ENCODE peak calls at places on chromosomes 5 and 9, in four cellular contexts. J is HepG2, Q is K562, H is A549. I is an unnamed sample.

GRCh38 chr5:147160923-147161663 is 73.7 kb upstream of the STK32A start:
- DNase-seq in J (no peak), H (no peak), Q (no peak), I (no peak)

GRCh38 chr5:119367502-119368237 is 11.9 kb downstream of the TNFAIP8 start:
- DNase-seq in Q (no peak), J (peak), H (no peak), I (no peak)

GRCh38 chr9:126486276-126486675 is 127.5 kb upstream of the LMX1B start:
- DNase-seq in J (no peak), H (no peak), Q (no peak), I (no peak)

GRCh38 chr9:111632051-111632450 is 917 bp downstream of the DNAJC25 start:
- DNase-seq in H (no peak), J (peak), Q (no peak), I (no peak)

GRCh38 chr5:35854248-35854647 is 2.4 kb upstream of the IL7R start:
- DNase-seq in Q (no peak), J (no peak), H (no peak), I (no peak)

GRCh38 chr9:107480386-107480789 is 9.2 kb downstream of the KLF4 start:
- DNase-seq in J (no peak), H (peak), Q (no peak), I (no peak)

GRCh38 chr5:73282383-73282782 is 109.4 kb downstream of the TMEM174 start:
- DNase-seq in J (no peak), Q (no peak), H (no peak), I (no peak)

GRCh38 chr5:94968507-94969095 is 316.3 kb downstream of the MCTP1 start:
- DNase-seq in Q (peak), J (peak), H (peak), I (no peak)

GRCh38 chr5:51618234-51618633 is 235.0 kb downstream of the ISL1 start:
- DNase-seq in H (no peak), J (no peak), Q (no peak), I (no peak)

GRCh38 chr9:24708808-24709207 is 163.1 kb upstream of the IZUMO3 start:
- DNase-seq in Q (no peak), J (no peak), H (no peak), I (no peak)

GRCh38 chr9:138020120-138020794 is 142.7 kb downstream of the CACNA1B start:
- DNase-seq in Q (no peak), J (no peak), H (no peak), I (no peak)

GRCh38 chr9:27280858-27281257 is 16.1 kb downstream of the EQTN start:
- DNase-seq in J (no peak), Q (no peak), H (no peak), I (no peak)

GRCh38 chr5:107469485-107469884 is 201.3 kb downstream of the EFNA5 start:
- DNase-seq in H (peak), Q (no peak), J (no peak), I (no peak)

GRCh38 chr5:756171-756570 is 28.4 kb downstream of the ZDHHC11B start:
- DNase-seq in H (no peak), J (no peak), Q (no peak), I (no peak)

GRCh38 chr9:116639251-116639741 is 47.8 kb upstream of the TRIM32 start:
- DNase-seq in Q (no peak), H (no peak), J (no peak), I (no peak)

GRCh38 chr9:2271426-2271825 is 256.3 kb downstream of the SMARCA2 start:
- DNase-seq in Q (peak), H (no peak), J (no peak), I (peak)

GRCh38 chr9:21357479-21358290 is 7.0 kb upstream of the IFNA6 start:
- DNase-seq in J (no peak), H (no peak), Q (no peak), I (no peak)

GRCh38 chr5:124457901-124458300 is 288.5 kb downstream of the ZNF608 start:
- DNase-seq in H (no peak), J (no peak), Q (no peak), I (no peak)

GRCh38 chr5:40906351-40906751 is 2.9 kb upstream of the C7 start:
- DNase-seq in J (peak), Q (no peak), H (no peak), I (no peak)

GRCh38 chr9:127722055-127722454 is 6.2 kb downstream of the TTC16 start:
- DNase-seq in J (no peak), Q (no peak), H (no peak), I (no peak)

GRCh38 chr5:95768731-95769130 is 37.6 kb downstream of the RHOBTB3 start:
- DNase-seq in Q (no peak), J (no peak), H (no peak), I (no peak)

GRCh38 chr5:16518606-16519005 is 53.0 kb upstream of the ZNF622 start:
- DNase-seq in Q (no peak), J (no peak), H (no peak), I (no peak)

GRCh38 chr5:1666812-1667588 is 132.6 kb downstream of the MRPL36 start:
- DNase-seq in J (no peak), H (peak), Q (peak), I (peak)

GRCh38 chr9:617441-618085 is 223.9 kb upstream of the DMRT1 start:
- DNase-seq in H (no peak), Q (no peak), J (no peak), I (no peak)

GRCh38 chr9:15722888-15723287 is 170.0 kb downstream of the CCDC171 start:
- DNase-seq in Q (no peak), J (no peak), H (no peak), I (no peak)

GRCh38 chr9:36572515-36573418 is at the start of gene MELK:
- DNase-seq in H (peak), J (peak), Q (peak), I (peak)

GRCh38 chr9:36571333-36571732 is 1.4 kb upstream of the MELK start:
- DNase-seq in H (no peak), J (no peak), Q (no peak), I (no peak)

GRCh38 chr9:36575411-36575882 is 2.8 kb downstream of the MELK start:
- DNase-seq in H (no peak), Q (no peak), J (no peak), I (no peak)

DNA sequence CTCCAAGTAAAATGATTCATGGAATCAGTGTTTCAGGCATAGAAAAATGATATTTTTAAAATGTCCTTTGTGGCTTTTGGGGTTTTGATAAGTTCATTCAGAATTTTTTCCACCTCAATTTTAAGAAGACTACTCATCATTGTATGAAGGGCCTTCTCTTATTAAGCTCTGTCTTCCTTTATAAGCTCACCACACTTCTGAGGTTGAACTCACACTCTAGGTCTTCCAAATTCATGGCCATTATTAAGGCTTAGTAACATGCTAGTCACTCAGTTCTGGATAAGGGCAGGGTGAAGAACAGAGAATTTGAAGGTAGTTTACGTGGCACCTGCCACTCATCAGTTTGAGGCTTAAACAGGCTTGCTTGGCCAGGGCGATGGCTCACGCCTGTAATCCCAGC is 4.2 kb downstream of the MELK start:
- DNase-seq in J (no peak), Q (no peak), H (no peak), I (no peak)
- TF ChIP-seq NR3C1 in J (no peak), Q (no peak), H (no peak), I (no peak)

GRCh38 chr5:89418821-89419085 is 535.8 kb upstream of the MEF2C start:
- DNase-seq in Q (no peak), H (no peak), J (no peak), I (no peak)

GRCh38 chr5:89425062-89425461 is 542.1 kb upstream of the MEF2C start:
- DNase-seq in J (no peak), H (no peak), Q (no peak), I (no peak)

GRCh38 chr5:89417990-89418820 is 535.2 kb upstream of the MEF2C start:
- DNase-seq in J (no peak), H (no peak), Q (peak), I (peak)

GRCh38 chr5:89417515-89417914 is 534.5 kb upstream of the MEF2C start:
- DNase-seq in Q (no peak), H (no peak), J (no peak), I (no peak)

DNA sequence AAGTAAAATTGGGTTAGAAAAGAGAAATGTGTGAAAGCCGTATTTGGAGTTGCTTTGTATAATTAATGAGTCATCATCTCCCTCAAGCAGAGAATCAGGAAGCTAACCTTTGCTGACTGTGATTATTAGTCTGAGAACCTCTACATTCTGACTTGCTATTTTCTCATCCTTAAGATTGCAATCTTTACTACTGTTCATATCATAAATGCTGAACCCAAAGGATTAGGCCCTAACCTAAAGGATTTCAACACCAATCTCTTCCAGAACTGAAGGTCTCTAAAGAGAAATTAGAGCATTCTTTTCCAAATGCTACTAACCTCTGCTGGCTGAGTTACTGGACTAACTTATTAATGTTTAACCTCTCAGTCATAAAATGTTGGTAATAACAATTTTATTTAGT is 538.1 kb upstream of the MEF2C start:
- DNase-seq in H (no peak), J (no peak), Q (no peak), I (no peak)
- TF ChIP-seq NR3C1 in H (no peak), J (no peak), Q (no peak), I (no peak)

GRCh38 chr5:159851053-159851452 is 65.2 kb upstream of the ADRA1B start:
- DNase-seq in Q (no peak), H (no peak), J (no peak), I (no peak)
- TF ChIP-seq NR3C1 in Q (no peak), H (no peak), J (no peak), I (no peak)

DNA sequence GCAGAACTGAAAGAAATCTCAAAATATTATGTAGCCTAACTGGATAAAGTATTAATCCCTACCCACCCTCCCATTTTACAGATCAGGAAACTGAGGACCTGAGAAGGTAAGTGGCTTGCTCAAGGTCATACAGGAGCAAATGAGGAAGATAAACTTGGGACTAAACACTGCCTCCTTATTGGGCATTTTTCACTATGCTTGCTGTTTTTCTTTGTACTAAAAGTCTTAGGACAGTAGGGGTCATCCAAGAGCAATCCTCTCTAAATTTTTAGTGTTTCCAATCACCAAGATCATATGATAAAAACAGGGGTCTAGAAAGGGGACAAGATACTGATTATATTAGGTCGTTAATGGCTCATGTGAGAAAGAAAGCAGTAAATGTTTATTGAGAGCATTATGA is 80.8 kb downstream of the RORB start:
- DNase-seq in H (no peak), J (peak), Q (no peak), I (no peak)
- TF ChIP-seq NR3C1 in H (no peak), J (no peak), Q (no peak), I (no peak)

GRCh38 chr5:113194125-113194524 is 217.5 kb downstream of the DCP2 start:
- DNase-seq in J (peak), H (no peak), Q (no peak), I (no peak)

GRCh38 chr5:113190347-113190746 is 213.7 kb downstream of the DCP2 start:
- DNase-seq in Q (no peak), H (no peak), J (no peak), I (no peak)

GRCh38 chr5:113195197-113195715 is 218.7 kb downstream of the DCP2 start:
- DNase-seq in H (no peak), Q (no peak), J (no peak), I (no peak)

GRCh38 chr5:113193311-113193978 is 216.8 kb downstream of the DCP2 start:
- DNase-seq in H (no peak), J (peak), Q (no peak), I (no peak)

DNA sequence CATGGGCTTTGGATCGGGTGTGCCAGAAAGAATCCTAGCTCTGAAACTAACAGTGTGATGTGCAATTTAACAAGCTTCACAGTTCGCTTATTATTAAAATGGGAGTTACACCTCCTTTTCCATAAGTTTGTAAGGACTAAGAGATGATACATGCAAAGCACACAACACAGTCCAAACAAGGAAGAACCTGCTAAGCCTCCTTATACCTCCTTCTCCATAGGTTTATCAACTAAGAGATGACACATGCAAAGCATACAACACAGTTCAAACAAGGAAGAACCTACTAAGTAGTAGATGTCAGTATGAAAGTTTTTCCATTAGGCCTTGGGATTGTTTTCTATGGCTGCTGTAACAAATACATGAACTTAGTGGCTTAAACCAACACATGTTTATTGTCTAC is 215.9 kb downstream of the DCP2 start:
- DNase-seq in J (no peak), H (no peak), Q (no peak), I (no peak)
- TF ChIP-seq NR3C1 in J (no peak), H (no peak), Q (no peak), I (no peak)

GRCh38 chr5:173627860-173628392 is 11.5 kb upstream of the BOD1 start:
- DNase-seq in J (no peak), H (no peak), Q (no peak), I (no peak)

GRCh38 chr5:173631478-173631877 is 15.0 kb upstream of the BOD1 start:
- DNase-seq in Q (no peak), J (no peak), H (no peak), I (no peak)

GRCh38 chr5:173630724-173631365 is 14.4 kb upstream of the BOD1 start:
- DNase-seq in J (no peak), Q (no peak), H (no peak), I (no peak)

GRCh38 chr5:173628501-173628900 is 12.1 kb upstream of the BOD1 start:
- DNase-seq in Q (no peak), H (no peak), J (no peak), I (no peak)

DNA sequence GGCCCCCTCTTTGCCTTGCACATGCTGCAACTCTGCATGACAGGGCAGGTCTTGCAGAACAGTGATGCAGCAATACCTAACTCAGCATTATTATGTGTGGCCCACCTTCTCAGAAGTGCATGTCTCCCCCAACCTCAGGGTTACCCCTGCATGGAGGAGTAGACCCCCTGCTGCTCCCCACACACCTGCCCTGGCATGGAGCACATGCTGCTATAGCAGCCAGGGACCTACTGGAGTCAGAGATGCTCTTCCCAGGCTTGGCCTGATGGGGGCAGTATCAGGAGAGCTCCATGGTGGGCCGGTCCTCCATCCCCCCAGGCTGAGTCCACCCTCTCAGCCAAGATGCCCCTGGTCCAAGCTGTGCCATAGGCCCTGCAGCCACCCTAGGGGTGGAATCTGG is 13.2 kb upstream of the BOD1 start:
- DNase-seq in H (peak), J (no peak), Q (peak), I (peak)
- TF ChIP-seq NR3C1 in H (no peak), J (no peak), Q (no peak), I (no peak)

DNA sequence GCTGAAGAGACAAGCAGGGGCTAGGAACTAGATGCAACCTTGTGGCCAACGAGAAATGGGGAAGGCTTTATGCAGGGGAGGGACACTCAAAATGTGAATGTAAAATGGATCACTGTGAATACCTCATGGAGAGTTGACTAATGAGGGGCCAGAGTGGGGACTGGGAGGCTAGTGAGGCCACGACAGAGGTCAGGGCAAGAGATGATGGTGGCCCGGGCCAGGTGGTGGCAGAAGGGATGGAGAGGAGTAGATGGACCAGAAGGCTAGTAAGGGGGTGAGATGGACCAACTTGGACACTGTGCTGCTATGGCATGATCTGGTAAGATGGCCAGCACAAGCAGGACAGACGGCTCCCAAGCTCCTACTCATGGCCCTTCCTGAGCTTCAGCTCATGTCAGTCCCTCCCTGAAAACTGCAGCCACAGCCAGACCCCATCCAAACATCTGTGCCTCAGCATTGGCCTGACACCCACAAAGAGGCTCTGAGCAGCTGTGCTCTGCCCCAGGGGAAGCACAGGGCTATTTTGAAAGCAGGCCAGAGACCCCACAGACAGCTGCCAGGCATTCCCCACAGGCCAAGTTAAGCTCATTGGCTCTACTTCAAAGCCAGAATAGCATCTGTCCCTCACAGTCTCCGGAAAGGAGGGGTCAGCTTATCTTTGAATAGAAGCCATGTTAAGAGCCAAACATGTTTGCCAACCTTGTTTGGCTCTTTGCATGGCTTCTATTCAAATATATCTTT is 22.1 kb downstream of the P4HA2 start:
- DNase-seq in J (no peak), Q (no peak), H (no peak), I (no peak)
- TF ChIP-seq NR3C1 in J (no peak), Q (no peak), H (no peak), I (no peak)

DNA sequence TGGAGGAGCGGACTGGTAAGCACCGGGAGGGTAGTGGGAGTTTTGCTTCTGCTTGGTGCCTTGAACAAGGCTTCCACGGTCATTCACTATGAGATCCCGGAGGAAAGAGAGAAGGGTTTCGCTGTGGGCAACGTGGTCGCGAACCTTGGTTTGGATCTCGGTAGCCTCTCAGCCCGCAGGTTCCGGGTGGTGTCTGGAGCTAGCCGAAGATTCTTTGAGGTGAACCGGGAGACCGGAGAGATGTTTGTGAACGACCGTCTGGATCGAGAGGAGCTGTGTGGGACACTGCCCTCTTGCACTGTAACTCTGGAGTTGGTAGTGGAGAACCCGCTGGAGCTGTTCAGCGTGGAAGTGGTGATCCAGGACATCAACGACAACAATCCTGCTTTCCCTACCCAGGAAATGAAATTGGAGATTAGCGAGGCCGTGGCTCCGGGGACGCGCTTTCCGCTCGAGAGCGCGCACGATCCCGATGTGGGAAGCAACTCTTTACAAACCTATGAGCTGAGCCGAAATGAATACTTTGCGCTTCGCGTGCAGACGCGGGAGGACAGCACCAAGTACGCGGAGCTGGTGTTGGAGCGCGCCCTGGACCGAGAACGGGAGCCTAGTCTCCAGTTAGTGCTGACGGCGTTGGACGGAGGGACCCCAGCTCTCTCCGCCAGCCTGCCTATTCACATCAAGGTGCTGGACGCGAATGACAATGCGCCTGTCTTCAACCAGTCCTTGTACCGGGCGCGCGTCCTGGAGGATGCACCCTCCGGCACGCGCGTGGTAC is 555 bp downstream of the PCDHGC3 start:
- DNase-seq in J (no peak), Q (no peak), H (peak), I (peak)
- TF ChIP-seq NR3C1 in J (no peak), Q (no peak), H (no peak), I (no peak)